ENCODE peak calls at places on chromosome 11, in eight cellular contexts. K is upper lobe of left lung, Q is GM23338, N is HCT116, A is K562, V is GM12878, C is Panc1, J is HepG2. U is an unnamed sample.
A peak's percentile ranks its signal among the peaks of the same experiment; 100 is the strongest.

GRCh38 chr11:1276061-1276790 is 33.2 kb downstream of the TOLLIP start:
- ATAC-seq in V (no peak), K (no peak), N (no peak), Q (no peak), J (no peak), C (no peak), A (no peak), U (peak; percentile 79)

GRCh38 chr11:57491371-57492061 is 24.0 kb downstream of the SLC43A1 start:
- ATAC-seq in N (peak; percentile 72), V (peak; percentile 89), Q (peak; percentile 76), A (peak; percentile 81), C (peak; percentile 59), J (peak; percentile 51), K (no peak), U (peak; percentile 32)

GRCh38 chr11:763549-764321 is 13.6 kb downstream of the GATD1 start:
- ATAC-seq in V (no peak), C (peak; percentile 16), J (peak; percentile 14), Q (peak; percentile 30), N (peak; percentile 13), A (peak; percentile 2), K (no peak), U (no peak)

GRCh38 chr11:134792044-134792443 is 380.0 kb upstream of the B3GAT1 start:
- ATAC-seq in N (peak; percentile 68), C (peak; percentile 34), K (peak; percentile 20), A (no peak), Q (peak; percentile 53), V (no peak), J (no peak), U (no peak)

GRCh38 chr11:91470656-91471055 is 754.0 kb upstream of the FAT3 start:
- ATAC-seq in V (no peak), J (no peak), N (no peak), K (no peak), Q (no peak), A (no peak), C (no peak), U (no peak)

GRCh38 chr11:121672630-121673487 is 220.1 kb upstream of the SORL1-AS1 start:
- ATAC-seq in A (no peak), V (peak; percentile 27), N (no peak), C (no peak), J (no peak), K (peak; percentile 8), Q (no peak), U (peak; percentile 84)

GRCh38 chr11:125345706-125346561 is 150.1 kb downstream of the FEZ1 start:
- ATAC-seq in Q (peak; percentile 53), A (peak; percentile 87), V (peak; percentile 80), J (peak; percentile 62), N (peak; percentile 84), K (peak; percentile 28), C (peak; percentile 79), U (peak; percentile 90)

GRCh38 chr11:76732643-76733042 is 50.5 kb upstream of the TSKU start:
- ATAC-seq in N (no peak), A (no peak), C (no peak), V (no peak), J (no peak), Q (no peak), K (no peak), U (no peak)

GRCh38 chr11:58650496-58650895 is 28.0 kb downstream of the CNTF start:
- ATAC-seq in K (no peak), C (no peak), J (no peak), A (no peak), V (no peak), Q (no peak), N (no peak), U (no peak)

DNA sequence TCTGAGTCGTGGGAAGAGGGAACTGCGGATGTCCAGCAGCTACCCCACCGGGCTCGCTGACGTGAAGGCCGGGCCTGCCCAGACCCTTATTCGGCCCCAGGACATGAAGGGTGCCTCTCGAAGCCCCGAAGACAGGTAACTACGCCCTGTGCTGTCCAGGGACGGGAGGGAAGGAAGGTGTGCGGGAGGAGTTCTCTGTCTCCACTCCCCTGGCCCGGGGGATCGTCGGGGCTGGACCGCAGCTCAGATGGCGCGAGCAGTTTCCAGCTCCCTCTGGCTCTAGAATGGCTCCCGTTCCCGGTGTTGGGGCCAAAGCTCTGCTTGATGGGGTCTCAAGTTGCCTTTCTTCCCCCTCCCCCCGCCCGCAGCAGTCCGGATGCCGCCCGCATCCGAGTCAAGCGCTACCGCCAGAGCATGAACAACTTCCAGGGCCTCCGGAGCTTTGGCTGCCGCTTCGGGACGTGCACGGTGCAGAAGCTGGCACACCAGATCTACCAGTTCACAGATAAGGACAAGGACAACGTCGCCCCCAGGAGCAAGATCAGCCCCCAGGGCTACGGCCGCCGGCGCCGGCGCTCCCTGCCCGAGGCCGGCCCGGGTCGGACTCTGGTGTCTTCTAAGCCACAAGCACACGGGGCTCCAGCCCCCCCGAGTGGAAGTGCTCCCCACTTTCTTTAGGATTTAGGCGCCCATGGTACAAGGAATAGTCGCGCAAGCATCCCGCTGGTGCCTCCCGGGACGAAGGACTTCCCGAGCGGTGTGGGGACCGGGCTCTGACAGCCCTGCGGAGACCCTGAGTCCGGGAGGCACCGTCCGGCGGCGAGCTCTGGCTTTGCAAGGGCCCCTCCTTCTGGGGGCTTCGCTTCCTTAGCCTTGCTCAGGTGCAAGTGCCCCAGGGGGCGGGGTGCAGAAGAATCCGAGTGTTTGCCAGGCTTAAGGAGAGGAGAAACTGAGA is 1.4 kb downstream of the ADM start:
- ATAC-seq in C (no peak), N (no peak), J (no peak), Q (no peak), A (no peak), K (no peak), V (no peak), U (no peak)
- TF ChIP-seq POLR2AphosphoS5 in C (peak; percentile 19), N (peak; percentile 61), J (no peak), Q (peak; percentile 35), A (no peak), K (no peak), V (no peak), U (no peak)

DNA sequence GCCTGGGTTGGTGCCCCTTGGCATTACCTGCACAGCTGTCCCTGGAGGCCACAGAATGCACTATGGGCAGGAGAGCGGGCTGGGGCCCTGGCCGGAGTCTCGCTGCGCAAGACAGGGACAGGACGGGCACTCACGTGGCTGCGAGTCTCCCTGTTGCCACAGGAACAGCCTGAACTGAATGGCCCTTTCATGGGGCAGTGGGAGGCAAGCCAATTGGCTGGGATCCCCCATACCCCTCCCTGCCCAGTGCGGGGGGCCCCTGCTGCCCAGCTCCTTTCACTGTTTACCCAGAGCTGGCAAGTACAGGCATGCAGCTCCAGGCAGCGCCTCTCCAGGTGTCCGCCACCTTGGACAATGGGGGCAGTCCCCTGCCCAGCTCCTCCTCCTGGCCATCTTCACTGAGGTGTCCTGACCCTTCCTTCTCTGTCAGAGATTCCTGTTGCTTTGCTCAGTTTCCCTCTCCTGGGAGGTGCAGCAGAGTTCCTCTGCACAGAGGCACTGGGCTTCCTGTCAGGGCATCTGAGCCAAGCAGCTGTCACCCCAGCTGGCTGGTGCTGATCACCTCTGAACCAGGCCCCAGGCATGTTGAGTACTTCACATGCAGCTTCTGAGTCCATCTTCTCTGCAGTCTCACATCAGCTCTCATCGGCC is 5.2 kb downstream of the USP2 start:
- ATAC-seq in N (no peak), J (peak; percentile 59), V (no peak), A (no peak), K (peak; percentile 29), Q (no peak), C (no peak), U (peak; percentile 24)
- TF ChIP-seq POLR2AphosphoS5 in N (no peak), J (no peak), V (no peak), A (no peak), K (no peak), Q (no peak), C (no peak), U (peak; percentile 64)

GRCh38 chr11:109132539-109132938 is 289.5 kb upstream of the C11orf87 start:
- ATAC-seq in J (no peak), A (no peak), N (no peak), Q (peak; percentile 79), V (no peak), K (no peak), C (no peak), U (no peak)

GRCh38 chr11:109135627-109136026 is 286.4 kb upstream of the C11orf87 start:
- ATAC-seq in V (no peak), N (no peak), C (no peak), J (no peak), Q (no peak), K (no peak), A (no peak), U (no peak)

GRCh38 chr11:109138200-109138599 is 283.8 kb upstream of the C11orf87 start:
- ATAC-seq in C (no peak), J (no peak), Q (no peak), K (no peak), A (no peak), V (no peak), N (no peak), U (no peak)

GRCh38 chr11:109130910-109131309 is 291.1 kb upstream of the C11orf87 start:
- ATAC-seq in V (no peak), Q (peak; percentile 62), K (no peak), C (no peak), N (no peak), J (no peak), A (no peak), U (no peak)

GRCh38 chr11:109133159-109133558 is 288.8 kb upstream of the C11orf87 start:
- ATAC-seq in K (no peak), J (no peak), V (no peak), C (no peak), Q (no peak), A (no peak), N (no peak), U (no peak)
- TF ChIP-seq POLR2AphosphoS5 in K (no peak), J (no peak), V (no peak), C (no peak), Q (no peak), A (no peak), N (no peak), U (no peak)

GRCh38 chr11:61797263-61797944 is 4.7 kb downstream of the FEN1 start:
- ATAC-seq in Q (peak; percentile 8), A (peak; percentile 43), K (no peak), J (peak; percentile 13), C (no peak), V (peak; percentile 49), N (peak; percentile 33), U (peak; percentile 44)
- TF ChIP-seq POLR2AphosphoS5 in Q (no peak), A (no peak), K (no peak), J (peak; percentile 56), C (peak; percentile 50), V (no peak), N (peak; percentile 61), U (peak; percentile 33)

GRCh38 chr11:73760680-73761402 is at the start of gene RAB6A:
- ATAC-seq in V (peak; percentile 94), C (peak; percentile 95), N (peak; percentile 90), J (peak; percentile 92), Q (peak; percentile 84), A (peak; percentile 94), K (peak; percentile 99), U (peak; percentile 98)
- TF ChIP-seq POLR2AphosphoS5 in V (peak; percentile 82), C (no peak), N (peak; percentile 75), J (peak; percentile 67), Q (peak; percentile 84), A (peak; percentile 59), K (no peak), U (no peak)

GRCh38 chr11:101082813-101083212 is 46.8 kb downstream of the PGR start:
- ATAC-seq in A (no peak), V (no peak), K (no peak), Q (peak; percentile 62), N (no peak), C (no peak), J (no peak), U (no peak)

GRCh38 chr11:101083334-101083733 is 46.3 kb downstream of the PGR start:
- ATAC-seq in J (no peak), C (no peak), A (no peak), V (no peak), Q (peak; percentile 53), K (no peak), N (peak; percentile 63), U (no peak)
- TF ChIP-seq POLR2AphosphoS5 in J (no peak), C (no peak), A (no peak), V (no peak), Q (no peak), K (no peak), N (no peak), U (no peak)

U was measured in gastroesophageal sphincter.